ENCODE peak calls at places on chromosomes 7 and 10, in ten cellular contexts. One of them, this sample, is unnamed.

GRCh38 chr7:16399265-16399801 is 22.0 kb downstream of the CRPPA start:
- DNase-seq in NCI-H2081: no peak
- DNase-seq in Jurkat, Clone E6-1: no peak
- DNase-seq in GM04503: no peak
- DNase-seq in EL: no peak
- DNase-seq in AG04450: no peak
- DNase-seq in NCI-H1092: no peak
- DNase-seq in stimulated activated CD4-positive, alpha-beta T cell treated with anti-CD3 and anti-CD28 coated beads, Interleukin-1b, Interleukin-23, amount 100 ng/mL, for 1 hour: no peak
- DNase-seq in HEK293T: no peak
- DNase-seq in DMS153: no peak
- DNase-seq in this sample: no peak

GRCh38 chr10:46227571-46228075 is 59.2 kb upstream of the ANTXRL start:
- DNase-seq in NCI-H2081: no peak
- DNase-seq in Jurkat, Clone E6-1: no peak
- DNase-seq in GM04503: no peak
- DNase-seq in EL: no peak
- DNase-seq in AG04450: no peak
- DNase-seq in NCI-H1092: no peak
- DNase-seq in stimulated activated CD4-positive, alpha-beta T cell treated with anti-CD3 and anti-CD28 coated beads, Interleukin-1b, Interleukin-23, amount 100 ng/mL, for 1 hour: no peak
- DNase-seq in HEK293T: no peak
- DNase-seq in DMS153: no peak
- DNase-seq in this sample: no peak

GRCh38 chr7:151428393-151429231 is 11.3 kb downstream of the CRYGN start:
- DNase-seq in NCI-H2081: no peak
- DNase-seq in Jurkat, Clone E6-1: no peak
- DNase-seq in GM04503: peak
- DNase-seq in EL: peak
- DNase-seq in AG04450: no peak
- DNase-seq in NCI-H1092: no peak
- DNase-seq in stimulated activated CD4-positive, alpha-beta T cell treated with anti-CD3 and anti-CD28 coated beads, Interleukin-1b, Interleukin-23, amount 100 ng/mL, for 1 hour: no peak
- DNase-seq in HEK293T: no peak
- DNase-seq in DMS153: no peak
- DNase-seq in this sample: no peak

GRCh38 chr7:94052398-94053180 is 48.4 kb upstream of the BET1 start:
- DNase-seq in NCI-H2081: no peak
- DNase-seq in Jurkat, Clone E6-1: no peak
- DNase-seq in GM04503: no peak
- DNase-seq in EL: no peak
- DNase-seq in AG04450: no peak
- DNase-seq in NCI-H1092: no peak
- DNase-seq in stimulated activated CD4-positive, alpha-beta T cell treated with anti-CD3 and anti-CD28 coated beads, Interleukin-1b, Interleukin-23, amount 100 ng/mL, for 1 hour: no peak
- DNase-seq in HEK293T: no peak
- DNase-seq in DMS153: no peak
- DNase-seq in this sample: no peak

GRCh38 chr7:35415411-35415822 is 161.5 kb upstream of the TBX20 start:
- DNase-seq in NCI-H2081: no peak
- DNase-seq in Jurkat, Clone E6-1: no peak
- DNase-seq in GM04503: no peak
- DNase-seq in EL: no peak
- DNase-seq in AG04450: no peak
- DNase-seq in NCI-H1092: no peak
- DNase-seq in stimulated activated CD4-positive, alpha-beta T cell treated with anti-CD3 and anti-CD28 coated beads, Interleukin-1b, Interleukin-23, amount 100 ng/mL, for 1 hour: no peak
- DNase-seq in HEK293T: no peak
- DNase-seq in DMS153: no peak
- DNase-seq in this sample: no peak

GRCh38 chr7:74097937-74098614 is 14.5 kb downstream of the LIMK1 start:
- DNase-seq in NCI-H2081: no peak
- DNase-seq in Jurkat, Clone E6-1: no peak
- DNase-seq in GM04503: peak
- DNase-seq in EL: peak
- DNase-seq in AG04450: peak
- DNase-seq in NCI-H1092: no peak
- DNase-seq in stimulated activated CD4-positive, alpha-beta T cell treated with anti-CD3 and anti-CD28 coated beads, Interleukin-1b, Interleukin-23, amount 100 ng/mL, for 1 hour: no peak
- DNase-seq in HEK293T: no peak
- DNase-seq in DMS153: no peak
- DNase-seq in this sample: no peak

GRCh38 chr7:18020138-18020715 is 7.4 kb downstream of the PRPS1L1 start:
- DNase-seq in NCI-H2081: no peak
- DNase-seq in Jurkat, Clone E6-1: no peak
- DNase-seq in GM04503: no peak
- DNase-seq in EL: peak
- DNase-seq in AG04450: no peak
- DNase-seq in NCI-H1092: no peak
- DNase-seq in stimulated activated CD4-positive, alpha-beta T cell treated with anti-CD3 and anti-CD28 coated beads, Interleukin-1b, Interleukin-23, amount 100 ng/mL, for 1 hour: no peak
- DNase-seq in HEK293T: no peak
- DNase-seq in DMS153: no peak
- DNase-seq in this sample: no peak

GRCh38 chr10:1100143-1100542 is 44.0 kb downstream of the WDR37 start:
- DNase-seq in NCI-H2081: no peak
- DNase-seq in Jurkat, Clone E6-1: no peak
- DNase-seq in GM04503: no peak
- DNase-seq in EL: no peak
- DNase-seq in AG04450: no peak
- DNase-seq in NCI-H1092: no peak
- DNase-seq in stimulated activated CD4-positive, alpha-beta T cell treated with anti-CD3 and anti-CD28 coated beads, Interleukin-1b, Interleukin-23, amount 100 ng/mL, for 1 hour: no peak
- DNase-seq in HEK293T: no peak
- DNase-seq in DMS153: no peak
- DNase-seq in this sample: no peak

GRCh38 chr10:31929260-31929985 is 792 bp upstream of the ARHGAP12 start:
- DNase-seq in NCI-H2081: no peak
- DNase-seq in Jurkat, Clone E6-1: peak
- DNase-seq in GM04503: no peak
- DNase-seq in EL: peak
- DNase-seq in AG04450: no peak
- DNase-seq in NCI-H1092: peak
- DNase-seq in stimulated activated CD4-positive, alpha-beta T cell treated with anti-CD3 and anti-CD28 coated beads, Interleukin-1b, Interleukin-23, amount 100 ng/mL, for 1 hour: no peak
- DNase-seq in HEK293T: peak
- DNase-seq in DMS153: no peak
- DNase-seq in this sample: peak

GRCh38 chr10:49309691-49310371 is 10.9 kb downstream of the C10orf71 start:
- DNase-seq in NCI-H2081: no peak
- DNase-seq in Jurkat, Clone E6-1: peak
- DNase-seq in GM04503: no peak
- DNase-seq in EL: no peak
- DNase-seq in AG04450: no peak
- DNase-seq in NCI-H1092: no peak
- DNase-seq in stimulated activated CD4-positive, alpha-beta T cell treated with anti-CD3 and anti-CD28 coated beads, Interleukin-1b, Interleukin-23, amount 100 ng/mL, for 1 hour: no peak
- DNase-seq in HEK293T: no peak
- DNase-seq in DMS153: no peak
- DNase-seq in this sample: peak

GRCh38 chr7:30835396-30835915 is 64.2 kb downstream of the MINDY4 start:
- DNase-seq in NCI-H2081: no peak
- DNase-seq in Jurkat, Clone E6-1: no peak
- DNase-seq in GM04503: no peak
- DNase-seq in EL: no peak
- DNase-seq in AG04450: no peak
- DNase-seq in NCI-H1092: no peak
- DNase-seq in stimulated activated CD4-positive, alpha-beta T cell treated with anti-CD3 and anti-CD28 coated beads, Interleukin-1b, Interleukin-23, amount 100 ng/mL, for 1 hour: no peak
- DNase-seq in HEK293T: no peak
- DNase-seq in DMS153: no peak
- DNase-seq in this sample: no peak

GRCh38 chr10:43225787-43226153 is 41.1 kb downstream of the RASGEF1A start:
- DNase-seq in NCI-H2081: no peak
- DNase-seq in Jurkat, Clone E6-1: no peak
- DNase-seq in GM04503: no peak
- DNase-seq in EL: no peak
- DNase-seq in AG04450: no peak
- DNase-seq in NCI-H1092: no peak
- DNase-seq in stimulated activated CD4-positive, alpha-beta T cell treated with anti-CD3 and anti-CD28 coated beads, Interleukin-1b, Interleukin-23, amount 100 ng/mL, for 1 hour: no peak
- DNase-seq in HEK293T: no peak
- DNase-seq in DMS153: no peak
- DNase-seq in this sample: no peak

GRCh38 chr10:75624632-75625031 is 193.2 kb downstream of the LRMDA start:
- DNase-seq in NCI-H2081: no peak
- DNase-seq in Jurkat, Clone E6-1: no peak
- DNase-seq in GM04503: no peak
- DNase-seq in EL: no peak
- DNase-seq in AG04450: no peak
- DNase-seq in NCI-H1092: no peak
- DNase-seq in stimulated activated CD4-positive, alpha-beta T cell treated with anti-CD3 and anti-CD28 coated beads, Interleukin-1b, Interleukin-23, amount 100 ng/mL, for 1 hour: no peak
- DNase-seq in HEK293T: no peak
- DNase-seq in DMS153: no peak
- DNase-seq in this sample: no peak

GRCh38 chr10:32271617-32272016 is 75.3 kb downstream of the EPC1 start:
- DNase-seq in NCI-H2081: no peak
- DNase-seq in Jurkat, Clone E6-1: no peak
- DNase-seq in GM04503: no peak
- DNase-seq in EL: no peak
- DNase-seq in AG04450: no peak
- DNase-seq in NCI-H1092: no peak
- DNase-seq in stimulated activated CD4-positive, alpha-beta T cell treated with anti-CD3 and anti-CD28 coated beads, Interleukin-1b, Interleukin-23, amount 100 ng/mL, for 1 hour: no peak
- DNase-seq in HEK293T: no peak
- DNase-seq in DMS153: no peak
- DNase-seq in this sample: no peak

This sample was measured in Kasumi-1.